ENCODE peak calls at places on chromosomes 16 and 17, in six cellular contexts. One of them, this sample, is unnamed.

GRCh38 chr16:30335598-30336474 is 19.3 kb downstream of the CD2BP2 start:
- DNase-seq in IMR-90: no peak
- DNase-seq in neuronal stem cell: no peak
- DNase-seq in H9: peak
- DNase-seq in H1: no peak
- DNase-seq in mesenchymal stem cell: no peak
- DNase-seq in this sample: no peak

GRCh38 chr16:71564377-71564967 is 12.4 kb downstream of the TAT start:
- DNase-seq in IMR-90: no peak
- DNase-seq in neuronal stem cell: no peak
- DNase-seq in H9: no peak
- DNase-seq in H1: no peak
- DNase-seq in mesenchymal stem cell: no peak
- DNase-seq in this sample: no peak

GRCh38 chr16:28918698-28919097 is 6.3 kb downstream of the RABEP2 start:
- DNase-seq in IMR-90: no peak
- DNase-seq in neuronal stem cell: no peak
- DNase-seq in H9: no peak
- DNase-seq in H1: no peak
- DNase-seq in mesenchymal stem cell: no peak
- DNase-seq in this sample: no peak

GRCh38 chr16:85528528-85529387 is 84.4 kb upstream of the GSE1 start:
- DNase-seq in IMR-90: no peak
- DNase-seq in neuronal stem cell: no peak
- DNase-seq in H9: no peak
- DNase-seq in H1: no peak
- DNase-seq in mesenchymal stem cell: no peak
- DNase-seq in this sample: peak

GRCh38 chr17:80941171-80941570 is 50.5 kb upstream of the CHMP6 start:
- DNase-seq in IMR-90: no peak
- DNase-seq in neuronal stem cell: no peak
- DNase-seq in H9: no peak
- DNase-seq in H1: no peak
- DNase-seq in mesenchymal stem cell: no peak
- DNase-seq in this sample: no peak

GRCh38 chr16:30031477-30031918 is 427 bp upstream of the TLCD3B start:
- DNase-seq in IMR-90: no peak
- DNase-seq in neuronal stem cell: no peak
- DNase-seq in H9: peak
- DNase-seq in H1: peak
- DNase-seq in mesenchymal stem cell: no peak
- DNase-seq in this sample: no peak

GRCh38 chr16:3681206-3681605 is 26.7 kb downstream of the DNASE1 start:
- DNase-seq in IMR-90: no peak
- DNase-seq in neuronal stem cell: no peak
- DNase-seq in H9: no peak
- DNase-seq in H1: no peak
- DNase-seq in mesenchymal stem cell: no peak
- DNase-seq in this sample: no peak

GRCh38 chr16:59632266-59632855 is 898.2 kb upstream of the GOT2 start:
- DNase-seq in IMR-90: peak
- DNase-seq in neuronal stem cell: no peak
- DNase-seq in H9: no peak
- DNase-seq in H1: no peak
- DNase-seq in mesenchymal stem cell: peak
- DNase-seq in this sample: peak

GRCh38 chr17:74780443-74781238 is 4.5 kb upstream of the NAT9 start:
- DNase-seq in IMR-90: no peak
- DNase-seq in neuronal stem cell: no peak
- DNase-seq in H9: peak
- DNase-seq in H1: no peak
- DNase-seq in mesenchymal stem cell: peak
- DNase-seq in this sample: no peak

GRCh38 chr16:49886554-49887121 is 30.7 kb upstream of the ZNF423 start:
- DNase-seq in IMR-90: no peak
- DNase-seq in neuronal stem cell: no peak
- DNase-seq in H9: no peak
- DNase-seq in H1: no peak
- DNase-seq in mesenchymal stem cell: no peak
- DNase-seq in this sample: no peak

GRCh38 chr16:89370601-89371000 is 119.8 kb downstream of the ANKRD11 start:
- DNase-seq in IMR-90: no peak
- DNase-seq in neuronal stem cell: no peak
- DNase-seq in H9: no peak
- DNase-seq in H1: no peak
- DNase-seq in mesenchymal stem cell: no peak
- DNase-seq in this sample: no peak
- H3K14ac ChIP-seq in IMR-90: no peak
- H3K14ac ChIP-seq in neuronal stem cell: peak
- H3K14ac ChIP-seq in H9: no peak
- H3K14ac ChIP-seq in H1: no peak
- H3K14ac ChIP-seq in mesenchymal stem cell: no peak
- H3K14ac ChIP-seq in this sample: no peak

DNA sequence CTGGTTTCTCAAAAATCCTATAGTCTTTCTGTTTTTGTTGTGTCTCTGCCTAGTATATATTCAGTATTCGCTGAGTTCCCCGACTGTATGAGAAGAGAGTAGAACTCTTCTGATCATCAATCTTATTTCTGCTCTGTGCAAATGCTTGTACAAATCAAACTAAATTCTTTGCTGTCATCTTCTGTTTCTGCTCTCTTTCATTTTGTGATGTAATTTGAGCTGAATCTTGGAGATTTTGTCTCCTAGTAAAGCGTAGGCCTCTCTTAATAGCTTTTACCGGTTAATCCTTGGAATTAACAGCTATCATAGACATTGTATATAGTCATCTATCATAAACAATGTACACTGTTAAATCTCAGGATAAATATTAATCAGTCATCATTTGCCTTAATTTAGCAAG is 61.9 kb downstream of the OMG start:
- DNase-seq in IMR-90: no peak
- DNase-seq in neuronal stem cell: no peak
- DNase-seq in H9: no peak
- DNase-seq in H1: no peak
- DNase-seq in mesenchymal stem cell: no peak
- DNase-seq in this sample: no peak
- H3K14ac ChIP-seq in IMR-90: no peak
- H3K14ac ChIP-seq in neuronal stem cell: no peak
- H3K14ac ChIP-seq in H9: no peak
- H3K14ac ChIP-seq in H1: no peak
- H3K14ac ChIP-seq in mesenchymal stem cell: no peak
- H3K14ac ChIP-seq in this sample: no peak

GRCh38 chr17:79802039-79802735 is 5.3 kb upstream of the CBX8 start:
- DNase-seq in IMR-90: no peak
- DNase-seq in neuronal stem cell: no peak
- DNase-seq in H9: no peak
- DNase-seq in H1: peak
- DNase-seq in mesenchymal stem cell: no peak
- DNase-seq in this sample: no peak
- H3K14ac ChIP-seq in IMR-90: no peak
- H3K14ac ChIP-seq in neuronal stem cell: no peak
- H3K14ac ChIP-seq in H9: no peak
- H3K14ac ChIP-seq in H1: no peak
- H3K14ac ChIP-seq in mesenchymal stem cell: no peak
- H3K14ac ChIP-seq in this sample: no peak

GRCh38 chr16:19874816-19875546 is 9.7 kb downstream of the GPRC5B start:
- DNase-seq in IMR-90: no peak
- DNase-seq in neuronal stem cell: no peak
- DNase-seq in H9: no peak
- DNase-seq in H1: no peak
- DNase-seq in mesenchymal stem cell: no peak
- DNase-seq in this sample: no peak
- H3K14ac ChIP-seq in IMR-90: no peak
- H3K14ac ChIP-seq in neuronal stem cell: no peak
- H3K14ac ChIP-seq in H9: no peak
- H3K14ac ChIP-seq in H1: no peak
- H3K14ac ChIP-seq in mesenchymal stem cell: no peak
- H3K14ac ChIP-seq in this sample: no peak

GRCh38 chr16:81457326-81458133 is 12.9 kb downstream of the CMIP start:
- DNase-seq in IMR-90: peak
- DNase-seq in neuronal stem cell: no peak
- DNase-seq in H9: no peak
- DNase-seq in H1: no peak
- DNase-seq in mesenchymal stem cell: peak
- DNase-seq in this sample: peak

GRCh38 chr16:81455720-81456494 is 11.3 kb downstream of the CMIP start:
- DNase-seq in IMR-90: no peak
- DNase-seq in neuronal stem cell: no peak
- DNase-seq in H9: no peak
- DNase-seq in H1: no peak
- DNase-seq in mesenchymal stem cell: no peak
- DNase-seq in this sample: no peak

GRCh38 chr16:81458149-81458669 is 13.6 kb downstream of the CMIP start:
- DNase-seq in IMR-90: no peak
- DNase-seq in neuronal stem cell: no peak
- DNase-seq in H9: no peak
- DNase-seq in H1: no peak
- DNase-seq in mesenchymal stem cell: no peak
- DNase-seq in this sample: no peak

GRCh38 chr16:81455006-81455405 is 10.4 kb downstream of the CMIP start:
- DNase-seq in IMR-90: no peak
- DNase-seq in neuronal stem cell: no peak
- DNase-seq in H9: no peak
- DNase-seq in H1: no peak
- DNase-seq in mesenchymal stem cell: no peak
- DNase-seq in this sample: no peak

GRCh38 chr16:81456523-81457325 is 12.1 kb downstream of the CMIP start:
- DNase-seq in IMR-90: no peak
- DNase-seq in neuronal stem cell: no peak
- DNase-seq in H9: no peak
- DNase-seq in H1: no peak
- DNase-seq in mesenchymal stem cell: no peak
- DNase-seq in this sample: no peak
- H3K14ac ChIP-seq in IMR-90: no peak
- H3K14ac ChIP-seq in neuronal stem cell: no peak
- H3K14ac ChIP-seq in H9: no peak
- H3K14ac ChIP-seq in H1: no peak
- H3K14ac ChIP-seq in mesenchymal stem cell: peak
- H3K14ac ChIP-seq in this sample: no peak